ENCODE peak calls at places on chromosomes 12 and 14, in eight cellular contexts. E is mesendoderm, Z is AG08395, W is AG04450, Q is breast epithelium, V is foreskin melanocyte, S is lower leg skin, P is KBM-7. J is an unnamed sample.

GRCh38 chr14:99995700-99996356 is 69.4 kb upstream of the EVL start:
- DNase-seq in W (no peak), Q (no peak), Z (peak; percentile 60), V (peak; percentile 44), E (peak; percentile 82), S (no peak), P (peak; percentile 83), J (peak; percentile 45)

GRCh38 chr12:69897744-69898143 is 72.7 kb downstream of the MYRFL start:
- DNase-seq in P (no peak), Q (peak; percentile 68), V (no peak), W (peak; percentile 79), Z (peak; percentile 89), S (no peak), E (peak; percentile 92), J (peak; percentile 31)

GRCh38 chr12:68871899-68872298 is 61.1 kb downstream of the CPM start:
- DNase-seq in Z (no peak), S (no peak), E (peak; percentile 55), V (no peak), Q (no peak), W (no peak), P (peak; percentile 29), J (no peak)

GRCh38 chr14:24058260-24058950 is 6.6 kb downstream of the CARMIL3 start:
- DNase-seq in W (peak; percentile 59), Q (peak; percentile 71), E (peak; percentile 80), S (no peak), Z (peak; percentile 78), V (peak; percentile 49), P (peak; percentile 43), J (peak; percentile 39)

GRCh38 chr14:25178255-25178654 is 128.3 kb upstream of the STXBP6 start:
- DNase-seq in S (no peak), Z (no peak), W (no peak), V (no peak), Q (no peak), E (no peak), P (no peak), J (no peak)

GRCh38 chr12:64088431-64089349 is 133.4 kb downstream of the KICS2 start:
- DNase-seq in V (peak; percentile 98), Q (peak; percentile 87), Z (peak; percentile 88), E (peak; percentile 94), P (peak; percentile 89), W (peak; percentile 87), S (no peak), J (peak; percentile 99)

GRCh38 chr12:116635487-116635886 is 76.3 kb downstream of the MAP1LC3B2 start:
- DNase-seq in P (peak; percentile 97), S (no peak), V (no peak), Z (no peak), Q (no peak), E (no peak), W (no peak), J (no peak)

GRCh38 chr14:22641851-22642250 is 2.3 kb downstream of the OR6J1 start:
- DNase-seq in P (no peak), V (no peak), W (no peak), S (no peak), Q (no peak), Z (no peak), E (no peak), J (no peak)

GRCh38 chr14:72516936-72517408 is 376.9 kb downstream of the DPF3 start:
- DNase-seq in Z (peak; percentile 61), S (peak; percentile 87), V (peak; percentile 55), E (peak; percentile 84), P (peak; percentile 78), Q (peak; percentile 52), W (peak; percentile 77), J (peak; percentile 43)

GRCh38 chr12:43636706-43637105 is 84.7 kb upstream of the ADAMTS20 start:
- DNase-seq in S (no peak), V (no peak), Q (no peak), P (no peak), W (no peak), E (no peak), Z (no peak), J (no peak)

GRCh38 chr12:44154128-44154527 is 318.2 kb downstream of the TMEM117 start:
- DNase-seq in W (peak; percentile 10), Z (peak; percentile 4), V (no peak), P (no peak), E (no peak), S (no peak), Q (no peak), J (no peak)

GRCh38 chr12:78208106-78208505 is 377.4 kb downstream of the NAV3 start:
- DNase-seq in S (no peak), Z (no peak), P (no peak), E (no peak), W (no peak), Q (no peak), V (no peak), J (peak; percentile 75)

GRCh38 chr12:34298176-34298970 is 276.1 kb downstream of the ALG10 start:
- DNase-seq in Q (no peak), S (peak; percentile 83), V (no peak), W (no peak), E (no peak), P (no peak), Z (no peak), J (no peak)

GRCh38 chr12:101570022-101570421 is 24.7 kb upstream of the MYBPC1 start:
- DNase-seq in Z (peak; percentile 55), S (no peak), W (peak; percentile 15), E (peak; percentile 87), P (peak; percentile 22), V (peak; percentile 82), Q (no peak), J (peak; percentile 52)

GRCh38 chr14:100275214-100275613 is 31.0 kb downstream of the SLC25A29 start:
- DNase-seq in V (no peak), Z (no peak), Q (no peak), E (no peak), P (no peak), S (no peak), W (no peak), J (no peak)

GRCh38 chr12:80472912-80473500 is 29.0 kb downstream of the PTPRQ start:
- DNase-seq in V (peak; percentile 28), S (no peak), Z (peak; percentile 29), E (peak; percentile 67), P (peak; percentile 70), W (peak; percentile 41), Q (no peak), J (peak; percentile 52)

GRCh38 chr12:101746661-101747060 is 7.4 kb upstream of the SYCP3 start:
- DNase-seq in Z (no peak), S (no peak), P (no peak), V (no peak), E (no peak), W (no peak), Q (no peak), J (no peak)

GRCh38 chr14:104792945-104793702 is 2.4 kb downstream of the AKT1 start:
- DNase-seq in Z (no peak), E (no peak), P (no peak), S (no peak), V (no peak), Q (no peak), W (no peak), J (no peak)

GRCh38 chr14:59427653-59428578 is 37.3 kb downstream of the GPR135 start:
- DNase-seq in V (no peak), P (no peak), W (no peak), S (no peak), Q (no peak), E (no peak), Z (no peak), J (no peak)

GRCh38 chr12:57726884-57727757 is 11.4 kb downstream of the AGAP2 start:
- DNase-seq in S (peak; percentile 88), P (no peak), E (no peak), Z (peak; percentile 28), W (no peak), Q (peak; percentile 34), V (no peak), J (no peak)

GRCh38 chr12:54301428-54302045 is 722 bp upstream of the NFE2 start:
- DNase-seq in P (no peak), W (no peak), S (no peak), E (peak; percentile 75), Z (no peak), Q (no peak), V (no peak), J (no peak)

GRCh38 chr14:94562019-94562418 is 777 bp downstream of the SERPINA4 start:
- DNase-seq in V (no peak), Z (no peak), E (no peak), P (no peak), S (no peak), Q (no peak), W (no peak), J (no peak)

GRCh38 chr12:2959508-2960431 is 573 bp downstream of the TEAD4 start:
- DNase-seq in E (peak; percentile 52), Z (peak; percentile 70), P (peak; percentile 45), V (peak; percentile 46), Q (no peak), S (peak; percentile 89), W (no peak), J (peak; percentile 51)

GRCh38 chr12:113298861-113299545 is 35.9 kb downstream of the SLC8B1 start:
- DNase-seq in Q (peak; percentile 49), E (no peak), P (no peak), V (no peak), Z (peak; percentile 55), S (peak; percentile 96), W (no peak), J (no peak)

GRCh38 chr12:132270516-132270915 is 58.9 kb downstream of the GALNT9 start:
- DNase-seq in P (no peak), S (no peak), Z (no peak), W (no peak), V (no peak), Q (no peak), E (no peak), J (no peak)

GRCh38 chr14:22556021-22556989 is 32.7 kb downstream of the DAD1 start:
- DNase-seq in Q (peak; percentile 71), W (peak; percentile 46), E (no peak), Z (no peak), S (peak; percentile 94), V (no peak), P (peak; percentile 99), J (peak; percentile 98)

GRCh38 chr12:123163227-123163626 is 12.3 kb upstream of the PITPNM2 start:
- DNase-seq in P (no peak), V (no peak), Q (no peak), S (no peak), Z (no peak), W (no peak), E (no peak), J (no peak)

GRCh38 chr12:12506541-12506940 is 56.1 kb downstream of the DUSP16 start:
- DNase-seq in W (peak; percentile 45), E (peak; percentile 61), S (no peak), P (no peak), Z (peak; percentile 56), V (peak; percentile 50), Q (no peak), J (no peak)

GRCh38 chr12:65886996-65887395 is 62.7 kb downstream of the HMGA2 start:
- DNase-seq in V (no peak), W (no peak), E (no peak), Q (no peak), P (no peak), Z (no peak), S (no peak), J (peak; percentile 88)

GRCh38 chr12:46266869-46267617 is 1.8 kb downstream of the SLC38A1 start:
- DNase-seq in Q (peak; percentile 60), P (peak; percentile 55), V (no peak), S (peak; percentile 92), E (peak; percentile 77), Z (peak; percentile 38), W (no peak), J (peak; percentile 35)

GRCh38 chr14:64926398-64926995 is 12.2 kb downstream of the CHURC1 start:
- DNase-seq in E (no peak), Q (no peak), P (no peak), V (no peak), S (no peak), Z (no peak), W (no peak), J (no peak)

GRCh38 chr14:37090026-37090425 is 82.4 kb downstream of the SLC25A21 start:
- DNase-seq in E (no peak), Z (no peak), W (no peak), V (no peak), P (no peak), Q (no peak), S (no peak), J (no peak)

GRCh38 chr12:65891987-65892481 is 67.8 kb downstream of the HMGA2 start:
- DNase-seq in V (peak; percentile 93), Q (peak; percentile 75), P (no peak), Z (peak; percentile 95), E (peak; percentile 72), W (peak; percentile 95), S (peak; percentile 95), J (peak; percentile 97)

GRCh38 chr14:95935228-95935822 is 58.7 kb downstream of the TUNAR start:
- DNase-seq in S (no peak), W (no peak), Q (no peak), Z (peak; percentile 14), V (peak; percentile 10), E (peak; percentile 61), P (peak; percentile 28), J (no peak)

J was measured in NCI-H226.